ENCODE peak calls at places on chromosomes 12 and 14, in four cellular contexts. U, J, B and W are unnamed samples.

GRCh38 chr14:105059917-105060565 is 5.2 kb downstream of the GPR132 start:
- DNase-seq in B (peak; percentile 51), J (no peak), U (no peak), W (no peak)

GRCh38 chr12:3225796-3226180 is 148.6 kb downstream of the TSPAN9 start:
- DNase-seq in U (no peak), B (no peak), J (no peak), W (no peak)

GRCh38 chr12:51905507-51906438 is 1.5 kb upstream of the ACVRL1 start:
- DNase-seq in B (peak; percentile 81), J (peak; percentile 81), U (no peak), W (no peak)

GRCh38 chr14:104604461-104605449 is at the start of gene TMEM179:
- DNase-seq in U (no peak), J (peak; percentile 35), B (no peak), W (no peak)

GRCh38 chr12:123263196-123263817 is 8.3 kb downstream of the CDK2AP1 start:
- DNase-seq in B (no peak), U (no peak), J (peak; percentile 27), W (peak; percentile 44)

GRCh38 chr12:15558915-15559528 is 230.2 kb downstream of the EPS8 start:
- DNase-seq in U (no peak), J (no peak), B (no peak), W (no peak)

GRCh38 chr14:70697681-70698080 is 56.0 kb downstream of the TTC9 start:
- DNase-seq in J (no peak), U (no peak), B (no peak), W (no peak)

GRCh38 chr12:12439636-12440035 is 82.8 kb downstream of the BORCS5 start:
- DNase-seq in J (no peak), B (peak; percentile 46), U (no peak), W (no peak)

GRCh38 chr12:6376965-6377666 is 1.8 kb upstream of the SCNN1A start:
- DNase-seq in U (no peak), J (no peak), B (no peak), W (no peak)

GRCh38 chr14:93160353-93160801 is 24.3 kb downstream of the MOAP1 start:
- DNase-seq in B (no peak), J (no peak), U (peak; percentile 56), W (no peak)

GRCh38 chr14:92144708-92145107 is 22.9 kb downstream of the CPSF2 start:
- DNase-seq in U (no peak), J (no peak), B (no peak), W (no peak)

GRCh38 chr12:91326043-91327027 is 143.7 kb upstream of the DCN start:
- DNase-seq in U (peak; percentile 54), J (no peak), B (no peak), W (no peak)

GRCh38 chr12:47307680-47308399 is 228.1 kb upstream of the AMIGO2 start:
- DNase-seq in U (peak; percentile 65), B (no peak), J (no peak), W (no peak)

GRCh38 chr12:93521225-93521854 is 51.1 kb upstream of the SOCS2 start:
- DNase-seq in B (no peak), J (no peak), U (no peak), W (no peak)

GRCh38 chr14:62736426-62737043 is 308.7 kb downstream of the KCNH5 start:
- DNase-seq in J (no peak), U (no peak), B (no peak), W (no peak)

GRCh38 chr12:108580531-108580930 is 17.4 kb downstream of the TMEM119 start:
- DNase-seq in U (no peak), J (no peak), B (no peak), W (no peak)

GRCh38 chr14:100078997-100079561 is 13.9 kb downstream of the EVL start:
- DNase-seq in B (peak; percentile 78), J (no peak), U (peak; percentile 35), W (no peak)

GRCh38 chr12:40226652-40227051 is 1.9 kb downstream of the LRRK2 start:
- DNase-seq in J (no peak), B (no peak), U (no peak), W (no peak)

GRCh38 chr12:92044435-92044834 is 101.2 kb downstream of the BTG1 start:
- DNase-seq in B (no peak), J (no peak), U (no peak), W (no peak)

GRCh38 chr14:77717608-77718305 is 9.9 kb downstream of the SLIRP start:
- DNase-seq in B (no peak), J (no peak), U (no peak), W (no peak)

GRCh38 chr12:57983858-57984505 is 42.6 kb downstream of the ATP23 start:
- DNase-seq in B (no peak), U (no peak), J (no peak), W (no peak)

GRCh38 chr14:24181251-24182077 is 7.2 kb downstream of the IPO4 start:
- DNase-seq in U (no peak), J (no peak), B (no peak), W (no peak)

GRCh38 chr12:19003110-19003509 is 126.4 kb upstream of the PLEKHA5 start:
- DNase-seq in B (no peak), J (no peak), U (no peak), W (no peak)

GRCh38 chr12:131608740-131609665 is 101.9 kb upstream of the SFSWAP start:
- DNase-seq in B (no peak), U (peak; percentile 60), J (peak; percentile 78), W (no peak)

GRCh38 chr14:31266437-31267331 is 59.1 kb upstream of the HECTD1 start:
- DNase-seq in U (no peak), J (no peak), B (no peak), W (no peak)

GRCh38 chr12:22631863-22632463 is 7.0 kb downstream of the ETNK1 start:
- DNase-seq in J (no peak), U (no peak), B (no peak), W (no peak)

GRCh38 chr12:24596768-24597388 is 352.0 kb downstream of the BCAT1 start:
- DNase-seq in B (no peak), J (no peak), U (peak; percentile 33), W (no peak)

GRCh38 chr14:86646688-86647687 is 1117.0 kb downstream of the FLRT2 start:
- DNase-seq in J (no peak), U (peak; percentile 1), B (no peak), W (no peak)

GRCh38 chr14:92513204-92513965 is at the start of gene RIN3:
- DNase-seq in U (peak; percentile 77), J (peak; percentile 80), B (peak; percentile 72), W (no peak)

GRCh38 chr12:47084172-47084571 is 4.4 kb upstream of the AMIGO2 start:
- DNase-seq in J (no peak), U (no peak), B (no peak), W (no peak)

GRCh38 chr14:64885555-64885954 is 5.8 kb upstream of the SPTB start:
- DNase-seq in B (no peak), U (no peak), J (no peak), W (no peak)
- TF ChIP-seq CTCF in B (no peak), U (no peak), J (no peak), W (no peak)

GRCh38 chr14:88551094-88551870 is 3.5 kb downstream of the PTPN21 start:
- DNase-seq in J (peak; percentile 81), U (no peak), B (peak; percentile 86), W (peak; percentile 89)
- TF ChIP-seq CTCF in J (peak; percentile 39), U (no peak), B (no peak), W (peak; percentile 38)

GRCh38 chr12:32947203-32947795 is 50.7 kb upstream of the PKP2 start:
- DNase-seq in B (no peak), J (no peak), U (no peak), W (no peak)

GRCh38 chr12:32946504-32947131 is 50.0 kb upstream of the PKP2 start:
- DNase-seq in J (no peak), B (no peak), U (no peak), W (no peak)

GRCh38 chr12:32949815-32950214 is 53.2 kb upstream of the PKP2 start:
- DNase-seq in U (no peak), J (no peak), B (no peak), W (no peak)

GRCh38 chr12:32939801-32940200 is 43.2 kb upstream of the PKP2 start:
- DNase-seq in U (no peak), B (no peak), J (no peak), W (no peak)

DNA sequence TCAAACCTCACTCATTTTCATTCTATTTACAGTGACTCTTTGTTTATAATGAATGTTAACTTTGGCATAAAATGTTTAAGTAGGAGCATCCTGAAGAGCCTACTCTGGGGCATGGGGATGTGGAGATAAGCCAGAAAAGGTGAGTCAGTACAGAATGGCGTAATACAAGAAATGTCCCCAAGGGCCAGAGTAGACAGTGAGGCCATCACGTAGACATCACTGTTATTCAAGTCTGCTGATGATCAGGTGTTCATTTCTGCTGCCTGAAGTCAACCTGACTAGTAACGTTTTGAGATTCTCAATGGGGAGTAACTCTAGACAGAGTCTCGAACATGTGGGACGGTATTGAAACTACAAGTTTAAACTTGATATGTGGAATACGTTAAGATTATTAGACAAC is 47.6 kb upstream of the PKP2 start:
- DNase-seq in J (no peak), U (no peak), B (no peak), W (no peak)
- TF ChIP-seq CTCF in J (no peak), U (no peak), B (no peak), W (no peak)

DNA sequence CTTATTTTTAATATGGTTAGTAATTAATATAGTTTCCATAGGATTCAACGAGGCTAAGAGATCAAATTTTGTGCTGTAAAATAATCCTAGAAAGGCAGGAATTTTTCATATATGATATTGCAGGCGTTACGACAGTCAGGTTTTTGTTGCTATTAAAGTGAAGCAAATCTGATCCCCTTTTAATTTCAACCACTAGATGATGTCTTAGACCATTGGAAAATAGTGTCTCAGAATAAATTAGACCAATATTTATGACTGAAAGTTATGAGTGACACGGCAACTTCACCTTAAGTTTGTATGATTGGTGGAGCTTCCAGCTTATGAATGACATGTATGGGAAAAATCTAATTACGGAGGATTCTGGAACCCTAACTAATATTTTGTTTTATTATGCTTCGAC is 2.5 kb downstream of the TPH2 start:
- DNase-seq in B (no peak), J (no peak), U (no peak), W (no peak)
- TF ChIP-seq CTCF in B (no peak), J (no peak), U (no peak), W (no peak)

GRCh38 chr12:14238224-14238792 is 127.2 kb upstream of the ATF7IP start:
- DNase-seq in J (no peak), U (peak; percentile 55), B (no peak), W (no peak)
- TF ChIP-seq CTCF in J (peak; percentile 80), U (peak; percentile 40), B (peak; percentile 24), W (peak; percentile 95)